ENCODE peak calls at places on chromosomes 4 and X, in nine cellular contexts. Z is PC-3, U is iPS-NIHi11, D is RPMI8226, R is nephron progenitor cell, I is MCF 10A, A is IMR-90, X is left cardiac atrium, P is GM12865. K is an unnamed sample.

GRCh38 chrX:79117078-79117477 is 27.4 kb upstream of the GPR174 start:
- DNase-seq in X (no peak), A (no peak), P (peak), I (no peak), U (no peak), R (no peak), Z (no peak), D (no peak), K (no peak)

GRCh38 chrX:19698125-19698524 is 182.8 kb upstream of the MAP3K15 start:
- DNase-seq in D (no peak), I (peak), A (peak), R (no peak), X (peak), U (no peak), Z (peak), P (no peak), K (peak)

GRCh38 chr4:37936889-37937498 is 23.2 kb upstream of the PTTG2 start:
- DNase-seq in I (no peak), D (no peak), X (peak), R (no peak), U (no peak), P (no peak), A (no peak), Z (no peak), K (no peak)

GRCh38 chrX:74523870-74524735 is 90.3 kb downstream of the RLIM start:
- DNase-seq in D (no peak), A (peak), U (no peak), X (no peak), P (no peak), I (peak), Z (no peak), R (no peak), K (peak)

GRCh38 chr4:78644744-78645330 is 93.3 kb downstream of the ANXA3 start:
- DNase-seq in D (peak), I (peak), Z (peak), U (peak), A (peak), X (peak), R (peak), P (peak), K (peak)

GRCh38 chr4:37674446-37674845 is 11.7 kb downstream of the RELL1 start:
- DNase-seq in I (no peak), U (no peak), X (no peak), R (no peak), A (no peak), P (no peak), Z (no peak), D (no peak), K (no peak)

GRCh38 chrX:136182394-136182793 is 35.1 kb downstream of the FHL1 start:
- DNase-seq in I (no peak), U (no peak), A (no peak), D (no peak), X (no peak), R (no peak), P (no peak), Z (no peak), K (no peak)

GRCh38 chrX:78104447-78105176 is 564 bp downstream of the PGK1 start:
- DNase-seq in P (peak), R (peak), Z (peak), A (peak), I (peak), D (peak), X (peak), U (peak), K (peak)

GRCh38 chr4:128859887-128860774 is 50.6 kb downstream of the JADE1 start:
- DNase-seq in Z (no peak), P (peak), A (peak), I (no peak), R (no peak), X (no peak), U (no peak), D (no peak), K (no peak)

GRCh38 chr4:152193059-152193458 is 342.8 kb downstream of the FBXW7 start:
- DNase-seq in R (no peak), U (no peak), P (no peak), D (no peak), X (no peak), A (no peak), Z (no peak), I (no peak), K (no peak)

GRCh38 chr4:74615411-74615810 is 170.5 kb downstream of the AREG start:
- DNase-seq in P (no peak), I (no peak), A (no peak), X (no peak), Z (no peak), D (no peak), R (no peak), U (no peak), K (no peak)

GRCh38 chrX:14718403-14718802 is 154.5 kb downstream of the FANCB start:
- DNase-seq in P (no peak), R (no peak), U (no peak), A (peak), I (no peak), X (no peak), Z (peak), D (no peak), K (peak)

GRCh38 chr4:126757219-126757618 is 875.5 kb upstream of the INTU start:
- DNase-seq in U (no peak), A (peak), D (no peak), X (no peak), Z (no peak), I (no peak), P (no peak), R (no peak), K (no peak)

GRCh38 chr4:67332627-67333026 is 212.7 kb downstream of the CENPC start:
- DNase-seq in U (peak), Z (peak), P (peak), R (peak), A (no peak), D (no peak), I (peak), X (no peak), K (peak)

GRCh38 chrX:1322393-1322792 is 14.2 kb upstream of the IL3RA start:
- DNase-seq in Z (peak), R (no peak), X (no peak), I (no peak), A (no peak), D (no peak), P (no peak), U (no peak), K (no peak)

GRCh38 chr4:109816082-109816442 is 500 bp downstream of the GAR1 start:
- DNase-seq in I (peak), X (no peak), D (peak), U (peak), P (peak), Z (no peak), R (peak), A (no peak), K (no peak)

GRCh38 chrX:68714856-68715255 is 67.4 kb downstream of the STARD8 start:
- DNase-seq in I (no peak), Z (no peak), D (no peak), R (no peak), X (no peak), U (no peak), P (no peak), A (no peak), K (no peak)

K was measured in bronchial epithelial cell.